ENCODE peak calls at places on chromosomes 11 and 22, in five cellular contexts. F is IMR-90; W is BJ; O is right lobe of liver; D is activated CD8-positive, alpha-beta T cell treated with anti-CD3 and anti-CD28 coated beads for 36 hours. T is an unnamed sample.

GRCh38 chr11:5931061-5931460 is 11.0 kb upstream of the OR56A3 start:
- DNase-seq in O (no peak), F (no peak), D (no peak), W (no peak), T (no peak)

GRCh38 chr11:8251767-8252295 is 11.8 kb downstream of the LMO1 start:
- DNase-seq in W (no peak), D (no peak), O (peak; percentile 25), F (no peak), T (peak; percentile 42)

GRCh38 chr11:119378851-119379465 is 2.5 kb downstream of the USP2 start:
- DNase-seq in F (no peak), D (no peak), O (no peak), W (no peak), T (peak; percentile 62)

GRCh38 chr11:121564948-121565684 is 112.3 kb upstream of the SORL1-AS1 start:
- DNase-seq in F (no peak), D (no peak), O (no peak), W (no peak), T (no peak)

GRCh38 chr11:115632061-115632460 is 127.8 kb upstream of the CADM1 start:
- DNase-seq in O (no peak), D (no peak), W (no peak), F (no peak), T (no peak)

GRCh38 chr11:115939104-115939503 is 434.9 kb upstream of the CADM1 start:
- DNase-seq in O (no peak), W (no peak), F (peak; percentile 71), D (no peak), T (no peak)

GRCh38 chr11:119166368-119167076 is 2.0 kb upstream of the NLRX1 start:
- DNase-seq in D (no peak), W (no peak), F (peak; percentile 51), O (no peak), T (no peak)

GRCh38 chr11:122459064-122459463 is 196.5 kb upstream of the UBASH3B start:
- DNase-seq in W (no peak), O (no peak), D (no peak), F (no peak), T (no peak)

GRCh38 chr11:88411265-88411664 is 73.7 kb upstream of the CTSC start:
- DNase-seq in D (no peak), F (peak; percentile 92), O (no peak), W (peak; percentile 38), T (no peak)

GRCh38 chr22:38631724-38632123 is 24.5 kb downstream of the FAM227A start:
- DNase-seq in F (no peak), O (no peak), D (peak; percentile 10), W (no peak), T (no peak)

GRCh38 chr11:70206226-70206785 is 3.2 kb downstream of the FADD start:
- DNase-seq in W (no peak), D (no peak), F (no peak), O (peak; percentile 34), T (no peak)

GRCh38 chr11:60193687-60194433 is 11.0 kb upstream of the MS4A6A start:
- DNase-seq in O (no peak), D (peak; percentile 85), F (peak; percentile 11), W (peak; percentile 1), T (no peak)

GRCh38 chr11:45141631-45142030 is 4.8 kb upstream of the PRDM11 start:
- DNase-seq in D (no peak), F (no peak), O (no peak), W (no peak), T (no peak)

GRCh38 chr11:68329993-68330699 is 17.8 kb downstream of the LRP5 start:
- DNase-seq in D (no peak), F (peak; percentile 53), W (no peak), O (no peak), T (no peak)

GRCh38 chr11:67564230-67564629 is 19.4 kb upstream of the GSTP1 start:
- DNase-seq in D (no peak), W (no peak), O (no peak), F (no peak), T (no peak)

GRCh38 chr11:73530109-73530508 is 67.8 kb downstream of the FAM168A start:
- DNase-seq in F (no peak), D (no peak), O (no peak), W (no peak), T (no peak)

GRCh38 chr11:31325162-31325561 is 44.4 kb downstream of the DCDC1 start:
- DNase-seq in O (no peak), W (peak; percentile 13), D (no peak), F (peak; percentile 44), T (no peak)

GRCh38 chr11:128157423-128158298 is 429.7 kb downstream of the ETS1 start:
- DNase-seq in O (no peak), F (peak; percentile 78), W (peak; percentile 21), D (peak; percentile 79), T (no peak)

GRCh38 chr11:128400382-128401203 is 186.8 kb downstream of the ETS1 start:
- DNase-seq in O (no peak), W (peak; percentile 89), D (no peak), F (peak; percentile 89), T (no peak)

GRCh38 chr22:37121887-37122591 is 12.5 kb upstream of the TMPRSS6 start:
- DNase-seq in D (peak; percentile 97), F (peak; percentile 37), W (peak; percentile 10), O (no peak), T (no peak)

GRCh38 chr11:28696591-28696990 is 588.4 kb downstream of the METTL15 start:
- DNase-seq in D (no peak), O (no peak), W (no peak), F (peak; percentile 10), T (no peak)

GRCh38 chr11:2211113-2211971 is 39.7 kb upstream of the TH start:
- DNase-seq in D (no peak), F (no peak), W (no peak), O (peak; percentile 51), T (peak; percentile 73)

GRCh38 chr11:16832193-16832539 is 93.7 kb downstream of the C11orf58 start:
- DNase-seq in W (no peak), F (no peak), D (no peak), O (no peak), T (no peak)

GRCh38 chr11:132429685-132430084 is 1059.3 kb downstream of the NTM start:
- DNase-seq in F (no peak), W (no peak), O (no peak), D (no peak), T (no peak)

GRCh38 chr22:30893434-30894370 is 74.9 kb downstream of the MORC2 start:
- DNase-seq in O (no peak), W (no peak), F (no peak), D (no peak), T (peak; percentile 59)

GRCh38 chr11:76131142-76131541 is 75.2 kb downstream of the WNT11 start:
- DNase-seq in O (no peak), W (no peak), D (no peak), F (no peak), T (no peak)

GRCh38 chr11:1336836-1337646 is 27.6 kb upstream of the TOLLIP start:
- DNase-seq in D (peak; percentile 35), F (no peak), O (peak; percentile 75), W (no peak), T (no peak)

GRCh38 chr11:44525473-44526252 is 39.8 kb upstream of the CD82 start:
- DNase-seq in W (no peak), O (no peak), D (no peak), F (no peak), T (no peak)

GRCh38 chr11:76706667-76707066 is 36.1 kb upstream of the LRRC32 start:
- DNase-seq in W (no peak), D (no peak), F (no peak), O (no peak), T (no peak)

GRCh38 chr22:27726726-27727449 is 74.7 kb downstream of the MN1 start:
- DNase-seq in D (no peak), F (peak; percentile 34), O (no peak), W (peak; percentile 90), T (no peak)

GRCh38 chr22:29817724-29818123 is 20.4 kb downstream of the ASCC2 start:
- DNase-seq in F (no peak), W (no peak), O (no peak), D (no peak), T (no peak)

GRCh38 chr11:44875056-44875455 is 75.6 kb downstream of the TP53I11 start:
- DNase-seq in F (no peak), O (no peak), W (no peak), D (no peak), T (no peak)

GRCh38 chr22:35308480-35308945 is 8.8 kb downstream of the TOM1 start:
- DNase-seq in D (no peak), F (no peak), O (no peak), W (no peak), T (peak; percentile 18)

GRCh38 chr11:134951305-134951700 is 539.3 kb upstream of the B3GAT1 start:
- DNase-seq in O (no peak), F (peak; percentile 78), W (no peak), D (no peak), T (no peak)

GRCh38 chr11:76604652-76605241 is 65.8 kb downstream of the LRRC32 start:
- DNase-seq in O (peak; percentile 84), F (peak; percentile 76), W (no peak), D (no peak), T (peak; percentile 65)

GRCh38 chr11:66479741-66480115 is 506 bp upstream of the DPP3 start:
- DNase-seq in W (no peak), F (no peak), O (no peak), D (no peak), T (peak; percentile 79)

DNA sequence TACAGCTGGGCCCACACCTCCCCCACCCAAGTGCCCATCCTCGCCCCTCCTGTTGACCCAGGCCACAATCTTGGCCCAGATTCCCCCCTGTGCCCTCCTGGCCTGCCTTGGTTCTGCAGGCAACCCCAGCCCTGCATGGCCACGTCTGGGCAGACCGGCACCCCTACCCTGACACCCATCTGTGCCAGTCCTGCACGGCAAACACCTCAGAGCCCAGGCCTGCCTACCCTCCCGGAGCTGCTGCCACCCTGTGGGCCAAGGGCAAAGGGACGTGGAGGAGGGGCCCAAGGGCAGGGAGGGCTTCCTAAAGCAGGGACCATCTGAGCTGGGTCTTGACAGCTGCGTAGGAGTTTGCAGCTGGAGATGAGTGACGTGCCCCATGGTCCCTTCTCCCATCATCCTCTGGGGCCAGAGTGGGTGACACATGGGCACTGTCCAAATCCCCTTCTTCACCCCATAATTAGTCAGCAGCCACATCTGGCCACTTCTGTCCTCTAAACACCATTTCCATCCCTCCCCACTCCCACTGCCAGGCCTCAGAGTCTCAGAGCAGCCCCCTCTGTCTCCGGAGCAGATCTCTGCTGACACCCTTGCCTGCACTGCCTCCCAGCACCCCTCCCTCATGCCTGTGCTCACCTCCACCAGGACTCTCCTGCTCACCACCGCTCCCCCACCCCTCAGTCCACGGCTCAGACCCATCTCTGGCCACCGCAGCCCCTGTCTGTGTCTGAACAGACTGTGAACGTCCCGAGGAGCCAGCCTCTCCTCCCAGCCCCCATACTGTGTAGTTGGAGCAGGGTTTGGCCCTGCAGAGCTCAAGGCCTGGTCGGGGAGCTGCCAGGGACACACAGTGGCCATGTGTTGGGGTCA is 35.6 kb upstream of the PPARA start:
- DNase-seq in O (no peak), W (no peak), F (no peak), D (no peak), T (no peak)
- TF ChIP-seq CTCF in O (no peak), W (no peak), F (no peak), D (no peak), T (no peak)

GRCh38 chr22:17234144-17234623 is 14.9 kb upstream of the ADA2 start:
- DNase-seq in O (no peak), W (no peak), F (no peak), D (no peak), T (no peak)
- TF ChIP-seq CTCF in O (no peak), W (peak; percentile 12), F (no peak), D (no peak), T (peak; percentile 47)

GRCh38 chr22:42269407-42270177 is 861 bp downstream of the TCF20 start:
- DNase-seq in O (peak; percentile 87), W (no peak), F (no peak), D (peak; percentile 83), T (peak; percentile 79)
- TF ChIP-seq CTCF in O (no peak), W (no peak), F (no peak), D (no peak), T (peak; percentile 18)

GRCh38 chr11:40401132-40401853 is 1058.2 kb downstream of the LRRC4C start:
- DNase-seq in F (no peak), D (no peak), W (no peak), O (no peak), T (no peak)
- TF ChIP-seq CTCF in F (no peak), D (no peak), W (no peak), O (peak; percentile 14), T (no peak)